ENCODE peak calls at places on chromosomes 2 and 18, in seven cellular contexts. Q, K, C, G, R, D and A are unnamed samples.

GRCh38 chr2:110713508-110714362 is 18.6 kb upstream of the ACOXL start:
- DNase-seq in Q (no peak), K (no peak), C (peak; percentile 57), G (no peak), R (peak; percentile 50), D (no peak), A (peak; percentile 35)

GRCh38 chr2:8059794-8060193 is 622.1 kb upstream of the ID2 start:
- DNase-seq in Q (no peak), K (no peak), C (no peak), G (no peak), R (no peak), D (no peak), A (no peak)

GRCh38 chr2:109555346-109555900 is 58.3 kb downstream of the SEPTIN10 start:
- DNase-seq in Q (peak; percentile 38), K (no peak), C (no peak), G (no peak), R (peak; percentile 45), D (peak; percentile 41), A (no peak)

GRCh38 chr18:27608742-27609141 is 423.6 kb upstream of the CHST9 start:
- DNase-seq in Q (no peak), K (no peak), C (no peak), G (no peak), R (peak; percentile 37), D (no peak), A (no peak)

GRCh38 chr2:231928481-231928880 is 2.3 kb upstream of the NPPC start:
- DNase-seq in Q (no peak), K (peak; percentile 46), C (no peak), G (peak; percentile 9), R (no peak), D (no peak), A (no peak)

GRCh38 chr18:35804377-35804776 is 168.1 kb upstream of the RMP24 start:
- DNase-seq in Q (no peak), K (no peak), C (no peak), G (no peak), R (no peak), D (no peak), A (no peak)

GRCh38 chr2:146227395-146228393 is 1617.1 kb upstream of the ACVR2A start:
- DNase-seq in Q (no peak), K (no peak), C (no peak), G (no peak), R (no peak), D (no peak), A (no peak)

GRCh38 chr18:44298566-44298965 is 382.1 kb upstream of the SETBP1 start:
- DNase-seq in Q (no peak), K (no peak), C (no peak), G (no peak), R (no peak), D (no peak), A (no peak)

GRCh38 chr2:223051580-223052375 is at the start of gene KCNE4:
- DNase-seq in Q (peak; percentile 85), K (no peak), C (no peak), G (peak; percentile 56), R (peak; percentile 21), D (no peak), A (no peak)

GRCh38 chr2:219251656-219252055 is 1.4 kb upstream of the TUBA4B start:
- DNase-seq in Q (peak; percentile 55), K (no peak), C (no peak), G (no peak), R (no peak), D (no peak), A (no peak)

GRCh38 chr2:157056200-157056676 is 201.3 kb upstream of the GALNT5 start:
- DNase-seq in Q (peak; percentile 51), K (no peak), C (peak; percentile 68), G (no peak), R (peak; percentile 61), D (peak; percentile 63), A (no peak)

GRCh38 chr18:72541871-72542690 is 2.1 kb downstream of the CBLN2 start:
- DNase-seq in Q (no peak), K (peak; percentile 29), C (no peak), G (no peak), R (no peak), D (no peak), A (no peak)

GRCh38 chr2:202771741-202772470 is 99.7 kb downstream of the ICA1L start:
- DNase-seq in Q (peak; percentile 11), K (no peak), C (no peak), G (no peak), R (no peak), D (no peak), A (no peak)

GRCh38 chr2:195671563-195671962 is 14.5 kb downstream of the SLC39A10 start:
- DNase-seq in Q (peak; percentile 8), K (no peak), C (no peak), G (no peak), R (no peak), D (no peak), A (no peak)

GRCh38 chr2:200455958-200456421 is 53.9 kb downstream of the KCTD18 start:
- DNase-seq in Q (no peak), K (no peak), C (no peak), G (no peak), R (no peak), D (no peak), A (no peak)

DNA sequence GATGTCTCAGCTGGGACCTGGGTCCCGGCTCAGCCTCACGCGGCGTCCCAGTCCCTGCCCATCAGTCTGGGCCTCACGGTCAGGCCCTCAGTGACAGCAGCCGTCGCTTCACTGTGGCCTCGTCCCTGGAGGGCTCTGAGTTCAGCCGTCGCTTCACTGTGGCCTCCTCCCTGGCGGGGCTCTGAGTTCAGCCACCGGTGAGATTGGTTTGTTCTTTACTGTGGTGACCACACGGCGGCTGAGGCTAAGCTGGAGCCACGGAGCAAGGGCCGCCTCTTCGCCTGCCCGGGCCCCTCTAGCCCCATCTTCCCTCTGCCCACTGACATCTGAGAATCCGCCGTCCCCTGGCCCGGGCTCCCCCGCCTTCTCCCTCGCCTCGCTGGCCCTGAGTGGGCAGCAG is 51.2 kb downstream of the NFATC1 start:
- DNase-seq in Q (no peak), K (no peak), C (no peak), G (no peak), R (no peak), D (no peak), A (no peak)
- H3K4me3 ChIP-seq in Q (no peak overlapping the region), K (no peak overlapping the region), C (no peak overlapping the region), G (no peak overlapping the region), R (no peak overlapping the region), D (no peak overlapping the region), A (no peak overlapping the region)

GRCh38 chr2:241355983-241356870 is at the start of gene FARP2:
- DNase-seq in Q (peak; percentile 98), K (peak; percentile 100), C (peak; percentile 96), G (peak; percentile 100), R (peak; percentile 95), D (peak; percentile 95), A (peak; percentile 97)
- H3K4me3 ChIP-seq in Q (peak within 1 kb of the TSS; percentile 86), K (peak within 1 kb of the TSS; percentile 70), C (peak within 1 kb of the TSS; percentile 92), G (peak within 1 kb of the TSS; percentile 84), R (peak within 1 kb of the TSS; percentile 98), D (peak within 1 kb of the TSS; percentile 90), A (peak within 1 kb of the TSS; percentile 82)

GRCh38 chr2:25809646-25810045 is 68.6 kb downstream of the ASXL2 start:
- DNase-seq in Q (no peak), K (no peak), C (no peak), G (no peak), R (no peak), D (no peak), A (no peak)
- H3K4me3 ChIP-seq in Q (no peak overlapping the region), K (no peak overlapping the region), C (no peak overlapping the region), G (no peak overlapping the region), R (no peak overlapping the region), D (no peak overlapping the region), A (no peak overlapping the region)

GRCh38 chr2:101386599-101387150 is 628 bp downstream of the CREG2 start:
- DNase-seq in Q (no peak), K (no peak), C (no peak), G (no peak), R (no peak), D (no peak), A (no peak)
- H3K4me3 ChIP-seq in Q (peak overlapping the region; percentile 24), K (peak overlapping the region; percentile 16), C (peak overlapping the region; percentile 51), G (peak overlapping the region; percentile 60), R (peak overlapping the region; percentile 90), D (peak overlapping the region; percentile 37), A (no peak overlapping the region)